ENCODE peak calls at places on chromosomes 5 and 9, in seven cellular contexts. I, O, V, R, F, W and D are unnamed samples.

GRCh38 chr5:14958196-14958595 is 86.6 kb upstream of the ANKH start:
- DNase-seq in W (no peak), V (no peak), R (no peak), O (no peak), I (no peak), F (no peak), D (no peak)

GRCh38 chr5:3606121-3606831 is 10.6 kb downstream of the IRX1 start:
- DNase-seq in R (peak), O (no peak), F (no peak), V (no peak), I (no peak), W (no peak), D (no peak)

GRCh38 chr5:3862906-3863305 is 267.3 kb downstream of the IRX1 start:
- DNase-seq in O (no peak), F (no peak), V (no peak), I (no peak), R (no peak), W (no peak), D (no peak)

GRCh38 chr9:78158286-78158685 is 77.6 kb upstream of the CEP78 start:
- DNase-seq in V (no peak), O (no peak), I (no peak), W (no peak), F (no peak), R (no peak), D (no peak)

GRCh38 chr5:139116256-139116655 is 81.9 kb downstream of the SIL1 start:
- DNase-seq in O (no peak), F (no peak), V (no peak), I (no peak), W (no peak), R (no peak), D (no peak)

GRCh38 chr5:102532126-102532525 is 33.3 kb upstream of the SLCO6A1 start:
- DNase-seq in W (no peak), I (no peak), R (no peak), F (no peak), O (no peak), V (no peak), D (no peak)

GRCh38 chr5:3103241-3103855 is 351.9 kb upstream of the IRX2 start:
- DNase-seq in V (no peak), F (no peak), W (no peak), I (no peak), R (no peak), O (no peak), D (no peak)

GRCh38 chr9:137679249-137679648 is 60.4 kb downstream of the EHMT1 start:
- DNase-seq in R (no peak), V (no peak), W (no peak), I (no peak), O (peak), F (no peak), D (no peak)

GRCh38 chr9:4894076-4894475 is 91.0 kb upstream of the JAK2 start:
- DNase-seq in O (no peak), F (no peak), W (no peak), V (no peak), R (no peak), I (no peak), D (no peak)

GRCh38 chr5:98099448-98100105 is 673.9 kb upstream of the RGMB start:
- DNase-seq in O (no peak), R (no peak), I (no peak), W (no peak), V (no peak), F (no peak), D (no peak)

GRCh38 chr9:73869261-73869660 is 627.9 kb upstream of the RORB start:
- DNase-seq in F (no peak), R (no peak), V (no peak), W (no peak), I (peak), O (peak), D (no peak)

GRCh38 chr9:130186839-130187522 is 14.8 kb downstream of the NCS1 start:
- DNase-seq in F (no peak), W (peak), R (peak), I (no peak), V (no peak), O (no peak), D (no peak)

GRCh38 chr5:177389368-177390169 is 5.3 kb downstream of the SLC34A1 start:
- DNase-seq in W (peak), F (peak), I (peak), R (no peak), V (peak), O (peak), D (no peak)

GRCh38 chr5:932628-933250 is 40.1 kb downstream of the TRIP13 start:
- DNase-seq in W (no peak), V (no peak), R (no peak), O (no peak), F (no peak), I (no peak), D (no peak)

GRCh38 chr9:137632432-137633161 is 13.8 kb downstream of the EHMT1 start:
- DNase-seq in W (no peak), V (no peak), I (no peak), R (no peak), O (no peak), F (no peak), D (no peak)

GRCh38 chr5:132495672-132496630 is 5.4 kb upstream of the IRF1 start:
- DNase-seq in I (peak), O (peak), F (peak), R (peak), W (peak), V (peak), D (peak)

GRCh38 chr5:141763526-141763925 is 81.5 kb upstream of the ARAP3 start:
- DNase-seq in R (no peak), F (no peak), V (no peak), W (no peak), O (no peak), I (no peak), D (no peak)

GRCh38 chr9:94847486-94847885 is 121.0 kb downstream of the AOPEP start:
- DNase-seq in O (no peak), V (no peak), R (no peak), W (no peak), F (no peak), I (no peak), D (no peak)

GRCh38 chr9:71756753-71757152 is 11.6 kb downstream of the CEMIP2 start:
- DNase-seq in F (no peak), I (no peak), W (no peak), O (no peak), V (no peak), R (no peak), D (no peak)

GRCh38 chr5:57698785-57699184 is 216.2 kb upstream of the ACTBL2 start:
- DNase-seq in I (no peak), O (no peak), V (no peak), W (no peak), R (no peak), F (no peak), D (no peak)

GRCh38 chr9:99411479-99412100 is 189.5 kb downstream of the SEC61B start:
- DNase-seq in F (no peak), W (no peak), V (no peak), R (peak), I (no peak), O (no peak), D (no peak)

GRCh38 chr5:15983392-15983791 is 196.2 kb downstream of the MARCHF11 start:
- DNase-seq in V (no peak), I (no peak), F (no peak), W (no peak), R (no peak), O (no peak), D (no peak)

GRCh38 chr5:130923543-130924159 is 241.4 kb downstream of the HINT1 start:
- DNase-seq in O (no peak), R (no peak), F (no peak), W (no peak), I (no peak), V (no peak), D (no peak)

GRCh38 chr5:9058666-9059065 is 487.2 kb downstream of the SEMA5A start:
- DNase-seq in W (no peak), R (peak), F (no peak), I (no peak), O (no peak), V (no peak), D (no peak)

GRCh38 chr9:109163194-109163593 is 3.9 kb downstream of the FRRS1L start:
- DNase-seq in O (no peak), F (no peak), W (no peak), I (no peak), R (no peak), V (no peak), D (no peak)

GRCh38 chr9:86202338-86202882 is 57.0 kb downstream of the C9orf153 start:
- DNase-seq in O (peak), R (peak), F (peak), W (no peak), V (no peak), I (no peak), D (peak)

GRCh38 chr5:160555836-160556660 is 134.4 kb downstream of the PTTG1 start:
- DNase-seq in O (no peak), I (no peak), R (no peak), W (no peak), F (no peak), V (no peak), D (no peak)

GRCh38 chr5:4630031-4630430 is 510.1 kb upstream of the ADAMTS16 start:
- DNase-seq in F (no peak), R (no peak), V (no peak), O (no peak), W (no peak), I (no peak), D (no peak)

GRCh38 chr9:78539904-78540303 is 243.0 kb downstream of the PSAT1 start:
- DNase-seq in W (no peak), R (no peak), O (no peak), F (no peak), V (no peak), I (no peak), D (no peak)

GRCh38 chr9:69605406-69605805 is 66.8 kb downstream of the APBA1 start:
- DNase-seq in W (no peak), I (no peak), R (no peak), F (no peak), O (no peak), V (no peak), D (no peak)